ENCODE peak calls at places on chromosomes 11 and 22, in four cellular contexts. A is nephron progenitor cell, Q is NCI-H1092 treated with DMSO at 0.1 percent for 48 hours, G is T-helper 2 cell. O is an unnamed sample.

GRCh38 chr11:65834202-65834601 is 439 bp downstream of the SNX32 start:
- DNase-seq in A (no peak), Q (no peak), G (no peak), O (no peak)

GRCh38 chr11:7898666-7899283 is 32.3 kb downstream of the OR10A6 start:
- DNase-seq in A (no peak), Q (no peak), G (no peak), O (no peak)

GRCh38 chr11:78069465-78069864 is 5.8 kb downstream of the THRSP start:
- DNase-seq in A (no peak), Q (no peak), G (no peak), O (no peak)

GRCh38 chr11:118857385-118857784 is 26.3 kb upstream of the CXCR5 start:
- DNase-seq in A (no peak), Q (no peak), G (no peak), O (no peak)

GRCh38 chr11:6638437-6638836 is 17.2 kb downstream of the DCHS1 start:
- DNase-seq in A (no peak), Q (no peak), G (no peak), O (no peak)

GRCh38 chr22:26170795-26171194 is 1.5 kb downstream of the SEZ6L start:
- DNase-seq in A (peak; percentile 88), Q (peak; percentile 74), G (no peak), O (peak; percentile 26)

GRCh38 chr11:48141475-48142100 is 75.0 kb upstream of the OR4B1 start:
- DNase-seq in A (no peak), Q (no peak), G (peak; percentile 50), O (no peak)

GRCh38 chr11:69425444-69425843 is 56.0 kb upstream of the LINC01488 start:
- DNase-seq in A (no peak), Q (no peak), G (no peak), O (no peak)

O was measured in NCI-H524.